ENCODE peak calls at places on chromosomes 2 and 18, in four cellular contexts. A, O, P and L are unnamed samples.

GRCh38 chr2:124296470-124296869 is 271.4 kb downstream of the CNTNAP5 start:
- DNase-seq in O (no peak), A (no peak), P (no peak), L (no peak)

GRCh38 chr2:97751752-97752151 is 38.4 kb downstream of the ZAP70 start:
- DNase-seq in P (no peak), O (peak; percentile 82), A (no peak), L (no peak)

GRCh38 chr2:55839182-55839819 is 84.3 kb downstream of the EFEMP1 start:
- DNase-seq in O (peak; percentile 70), A (peak; percentile 66), P (no peak), L (no peak)

GRCh38 chr2:148974126-148974525 is 64.4 kb upstream of the LYPD6B start:
- DNase-seq in P (no peak), A (no peak), O (no peak), L (no peak)

GRCh38 chr2:239805043-239805329 is 220.2 kb downstream of the NDUFA10 start:
- DNase-seq in P (no peak), A (no peak), O (no peak), L (no peak)

GRCh38 chr2:30915485-30915884 is 108.2 kb upstream of the CAPN13 start:
- DNase-seq in P (no peak), O (peak; percentile 16), A (peak; percentile 48), L (no peak)

GRCh38 chr2:19545507-19545906 is 187.1 kb upstream of the OSR1 start:
- DNase-seq in P (no peak), O (no peak), A (no peak), L (no peak)

GRCh38 chr18:811192-812122 is 585 bp downstream of the YES1 start:
- DNase-seq in A (no peak), O (peak; percentile 58), P (peak; percentile 58), L (no peak)

GRCh38 chr18:76493213-76494107 is 1.6 kb downstream of the ZNF516 start:
- DNase-seq in P (no peak), A (no peak), O (no peak), L (no peak)

GRCh38 chr18:51339866-51340265 is 142.4 kb upstream of the MEX3C start:
- DNase-seq in O (no peak), A (no peak), P (no peak), L (no peak)

GRCh38 chr18:30254331-30254730 is 788.2 kb downstream of the DSC3 start:
- DNase-seq in O (no peak), P (no peak), A (no peak), L (no peak)

GRCh38 chr18:59264651-59265245 is 8.5 kb downstream of the RAX start:
- DNase-seq in O (no peak), P (no peak), A (no peak), L (no peak)

GRCh38 chr2:98552499-98553179 is 55.7 kb downstream of the COA5 start:
- DNase-seq in P (no peak), A (no peak), O (no peak), L (no peak)

GRCh38 chr2:195861821-195862220 is 204.8 kb downstream of the SLC39A10 start:
- DNase-seq in O (no peak), P (no peak), A (no peak), L (no peak)

GRCh38 chr2:214128040-214128439 is 282.8 kb upstream of the VWC2L start:
- DNase-seq in O (no peak), P (no peak), A (no peak), L (no peak)

GRCh38 chr18:28728891-28729290 is 552.0 kb upstream of the CDH2 start:
- DNase-seq in A (no peak), O (no peak), P (no peak), L (no peak)

GRCh38 chr2:221455214-221455613 is 116.9 kb downstream of the EPHA4 start:
- DNase-seq in A (no peak), O (no peak), P (no peak), L (no peak)

GRCh38 chr18:995641-996040 is 91.0 kb downstream of the ADCYAP1 start:
- DNase-seq in O (no peak), P (no peak), A (no peak), L (no peak)

GRCh38 chr2:72292433-72292832 is 144.8 kb upstream of the CYP26B1 start:
- DNase-seq in A (no peak), O (no peak), P (no peak), L (no peak)

GRCh38 chr2:177148477-177149154 is 64.0 kb upstream of the HNRNPA3 start:
- DNase-seq in O (peak; percentile 67), A (peak; percentile 81), P (peak; percentile 67), L (peak; percentile 76)

GRCh38 chr2:69491864-69492263 is 54.6 kb upstream of the NFU1 start:
- DNase-seq in P (no peak), O (no peak), A (no peak), L (no peak)

GRCh38 chr2:3864943-3865664 is 161.7 kb downstream of the DCDC2C start:
- DNase-seq in O (no peak), P (no peak), A (no peak), L (no peak)

GRCh38 chr2:159637988-159638501 is 21.7 kb upstream of the BAZ2B start:
- DNase-seq in A (no peak), P (no peak), O (no peak), L (no peak)

GRCh38 chr2:122167561-122167960 is 412.1 kb downstream of the TSN start:
- DNase-seq in P (no peak), A (no peak), O (peak; percentile 22), L (no peak)

GRCh38 chr2:236107536-236107935 is 60.6 kb downstream of the GBX2 start:
- DNase-seq in O (no peak), P (no peak), A (no peak), L (no peak)

GRCh38 chr2:96485751-96486643 is 19.2 kb downstream of the NEURL3 start:
- DNase-seq in A (peak; percentile 65), O (peak; percentile 68), P (peak; percentile 53), L (no peak)

GRCh38 chr2:8120979-8121825 is 560.7 kb upstream of the ID2 start:
- DNase-seq in O (no peak), A (no peak), P (no peak), L (no peak)

GRCh38 chr2:216636570-216637450 is 3.6 kb downstream of the IGFBP2 start:
- DNase-seq in O (no peak), A (peak; percentile 51), P (no peak), L (no peak)

GRCh38 chr2:46173636-46174253 is 123.5 kb upstream of the EPAS1 start:
- DNase-seq in A (no peak), O (no peak), P (no peak), L (no peak)

GRCh38 chr18:61308795-61309393 is 24.3 kb upstream of the CDH20 start:
- DNase-seq in O (no peak), P (no peak), A (no peak), L (peak; percentile 46)

GRCh38 chr2:47868611-47869352 is 37.5 kb downstream of the FBXO11 start:
- DNase-seq in O (no peak), A (no peak), P (no peak), L (no peak)

GRCh38 chr2:96146151-96146880 is 1.1 kb upstream of the DUSP2 start:
- DNase-seq in P (peak; percentile 57), O (peak; percentile 4), A (no peak), L (no peak)

GRCh38 chr2:237591379-237591881 is 896 bp upstream of the RAB17 start:
- DNase-seq in P (no peak), A (no peak), O (peak; percentile 27), L (no peak)

GRCh38 chr2:237592425-237592980 is 2.0 kb upstream of the RAB17 start:
- DNase-seq in A (no peak), O (no peak), P (no peak), L (no peak)

GRCh38 chr2:237593036-237593435 is 2.5 kb upstream of the RAB17 start:
- DNase-seq in O (no peak), A (no peak), P (no peak), L (no peak)

GRCh38 chr2:237590272-237591020 is at the start of gene RAB17:
- DNase-seq in A (peak; percentile 89), P (no peak), O (peak; percentile 94), L (no peak)

DNA sequence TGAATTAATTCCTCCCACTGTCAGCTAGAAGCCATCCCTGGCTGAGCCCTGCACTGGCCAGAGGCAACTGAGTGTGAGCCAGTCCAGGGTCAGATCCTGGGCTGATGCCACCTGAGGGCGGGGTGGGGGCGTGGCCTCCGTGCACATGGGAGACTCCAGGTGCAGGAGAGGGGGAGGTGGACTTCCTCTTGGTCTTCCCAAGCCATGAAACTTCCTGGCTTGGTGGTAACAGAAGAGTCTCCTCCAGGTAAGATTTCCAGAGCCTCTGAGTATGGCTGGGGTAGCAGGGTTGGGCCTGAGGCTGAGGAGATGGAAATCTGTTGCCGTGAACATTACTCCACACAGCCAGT is 462 bp upstream of the RAB17 start:
- DNase-seq in A (peak; percentile 89), O (peak; percentile 90), P (no peak), L (no peak)
- TF ChIP-seq CTCF in A (no peak), O (no peak), P (no peak), L (no peak)

GRCh38 chr2:135255208-135255607 is 203.1 kb downstream of the RAB3GAP1 start:
- DNase-seq in O (no peak), P (no peak), A (no peak), L (no peak)

GRCh38 chr2:135259116-135259515 is 207.0 kb downstream of the RAB3GAP1 start:
- DNase-seq in A (no peak), P (no peak), O (no peak), L (no peak)

GRCh38 chr2:135257383-135258090 is 205.4 kb downstream of the RAB3GAP1 start:
- DNase-seq in P (no peak), A (no peak), O (no peak), L (no peak)

GRCh38 chr2:135258193-135258592 is 206.1 kb downstream of the RAB3GAP1 start:
- DNase-seq in A (no peak), O (no peak), P (no peak), L (no peak)

GRCh38 chr2:135256531-135257258 is 204.6 kb downstream of the RAB3GAP1 start:
- DNase-seq in A (no peak), P (no peak), O (no peak), L (no peak)
- H3K27ac ChIP-seq in A (no peak overlapping the region), P (no peak overlapping the region), O (no peak overlapping the region), L (no peak overlapping the region)

GRCh38 chr18:3653263-3653858 is 203.4 kb downstream of the TGIF1 start:
- DNase-seq in A (no peak), O (no peak), P (no peak), L (no peak)
- H3K4me3 ChIP-seq in A (no peak overlapping the region), O (no peak overlapping the region), P (no peak overlapping the region), L (no peak overlapping the region)

DNA sequence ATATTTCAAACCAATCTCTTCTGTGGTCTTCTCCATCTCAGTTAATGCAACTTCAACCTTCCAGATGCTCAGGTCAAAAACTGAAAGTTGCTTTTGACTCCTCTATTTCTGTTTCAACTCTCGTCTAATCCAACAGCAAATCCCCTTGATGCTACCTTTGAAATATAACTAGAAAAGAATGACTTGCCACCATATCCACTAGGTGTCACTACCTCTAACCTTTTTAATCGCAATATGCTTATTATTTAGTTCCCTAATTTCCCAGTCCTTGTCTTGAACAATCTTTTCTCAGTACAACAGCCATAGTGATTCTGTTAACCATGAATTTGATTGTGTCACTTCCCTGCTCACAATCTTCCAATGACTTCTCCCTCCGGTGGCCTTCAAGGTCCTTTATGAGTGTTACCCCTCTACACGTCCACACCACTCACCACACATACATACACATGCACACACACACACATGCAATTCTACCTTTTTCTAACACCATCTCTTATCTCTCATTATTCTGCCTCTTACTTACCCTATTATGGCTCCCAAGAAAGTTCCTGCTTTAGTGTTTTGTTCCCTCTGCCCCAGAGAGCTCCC is 245.5 kb upstream of the KCNJ3 start:
- DNase-seq in O (no peak), P (no peak), A (no peak), L (no peak)
- TF ChIP-seq CTCF in O (no peak), P (peak; percentile 23), A (peak; percentile 11), L (peak; percentile 33)